ENCODE peak calls at places on chromosomes 16 and 17, in five cellular contexts. One of them, this sample, is unnamed.

GRCh38 chr17:22507823-22508222 is 815.5 kb downstream of the KCNJ18 start:
- DNase-seq in H1: no peak
- DNase-seq in neuronal stem cell: no peak
- DNase-seq in IMR-90: no peak
- DNase-seq in H9: no peak
- DNase-seq in this sample: no peak

GRCh38 chr16:56606688-56607618 is 1.4 kb upstream of the MT2A start:
- DNase-seq in H1: no peak
- DNase-seq in neuronal stem cell: no peak
- DNase-seq in IMR-90: peak; percentile 100
- DNase-seq in H9: no peak
- DNase-seq in this sample: peak; percentile 100

GRCh38 chr17:74843352-74843627 is 16.4 kb downstream of the GRIN2C start:
- DNase-seq in H1: no peak
- DNase-seq in neuronal stem cell: no peak
- DNase-seq in IMR-90: no peak
- DNase-seq in H9: no peak
- DNase-seq in this sample: no peak

GRCh38 chr17:13346081-13346533 is 255.6 kb downstream of the HS3ST3A1 start:
- DNase-seq in H1: no peak
- DNase-seq in neuronal stem cell: no peak
- DNase-seq in IMR-90: peak; percentile 97
- DNase-seq in H9: peak; percentile 71
- DNase-seq in this sample: peak; percentile 93

GRCh38 chr17:63740464-63741181 is 976 bp downstream of the STRADA start:
- DNase-seq in H1: no peak
- DNase-seq in neuronal stem cell: no peak
- DNase-seq in IMR-90: peak; percentile 6
- DNase-seq in H9: no peak
- DNase-seq in this sample: no peak

GRCh38 chr17:74527756-74528155 is 3.5 kb downstream of the CD300LB start:
- DNase-seq in H1: no peak
- DNase-seq in neuronal stem cell: no peak
- DNase-seq in IMR-90: no peak
- DNase-seq in H9: no peak
- DNase-seq in this sample: no peak

GRCh38 chr16:25299792-25300590 is 42.3 kb upstream of the ZKSCAN2 start:
- DNase-seq in H1: no peak
- DNase-seq in neuronal stem cell: no peak
- DNase-seq in IMR-90: no peak
- DNase-seq in H9: no peak
- DNase-seq in this sample: no peak

GRCh38 chr16:457732-458400 is 32.4 kb downstream of the RAB11FIP3 start:
- DNase-seq in H1: no peak
- DNase-seq in neuronal stem cell: no peak
- DNase-seq in IMR-90: no peak
- DNase-seq in H9: no peak
- DNase-seq in this sample: peak; percentile 39

GRCh38 chr17:15917021-15917438 is 27.9 kb upstream of the ADORA2B start:
- DNase-seq in H1: no peak
- DNase-seq in neuronal stem cell: no peak
- DNase-seq in IMR-90: no peak
- DNase-seq in H9: no peak
- DNase-seq in this sample: no peak
- H4K91ac ChIP-seq in H1: no peak overlapping the region
- H4K91ac ChIP-seq in neuronal stem cell: no peak overlapping the region
- H4K91ac ChIP-seq in IMR-90: no peak overlapping the region
- H4K91ac ChIP-seq in H9: no peak overlapping the region
- H4K91ac ChIP-seq in this sample: peak overlapping the region; percentile 85

GRCh38 chr16:31873556-31874353 is at the start of gene ZNF267:
- DNase-seq in H1: peak; percentile 63
- DNase-seq in neuronal stem cell: peak; percentile 92
- DNase-seq in IMR-90: peak; percentile 86
- DNase-seq in H9: peak; percentile 89
- DNase-seq in this sample: peak; percentile 95
- H4K91ac ChIP-seq in H1: peak within 1 kb of the TSS; percentile 52
- H4K91ac ChIP-seq in neuronal stem cell: no peak within 1 kb of the TSS
- H4K91ac ChIP-seq in IMR-90: peak within 1 kb of the TSS; percentile 68
- H4K91ac ChIP-seq in H9: no peak within 1 kb of the TSS
- H4K91ac ChIP-seq in this sample: peak within 1 kb of the TSS; percentile 85

GRCh38 chr17:16920628-16921020 is 51.3 kb downstream of the TNFRSF13B start:
- DNase-seq in H1: no peak
- DNase-seq in neuronal stem cell: no peak
- DNase-seq in IMR-90: no peak
- DNase-seq in H9: no peak
- DNase-seq in this sample: no peak
- H4K91ac ChIP-seq in H1: no peak overlapping the region
- H4K91ac ChIP-seq in neuronal stem cell: no peak overlapping the region
- H4K91ac ChIP-seq in IMR-90: no peak overlapping the region
- H4K91ac ChIP-seq in H9: no peak overlapping the region
- H4K91ac ChIP-seq in this sample: no peak overlapping the region

GRCh38 chr17:30336369-30337171 is 2.7 kb upstream of the TMIGD1 start:
- DNase-seq in H1: peak; percentile 9
- DNase-seq in neuronal stem cell: peak; percentile 29
- DNase-seq in IMR-90: peak; percentile 59
- DNase-seq in H9: peak; percentile 80
- DNase-seq in this sample: peak; percentile 44

GRCh38 chr17:30333503-30334240 is at the start of gene TMIGD1:
- DNase-seq in H1: no peak
- DNase-seq in neuronal stem cell: no peak
- DNase-seq in IMR-90: no peak
- DNase-seq in H9: no peak
- DNase-seq in this sample: no peak

GRCh38 chr17:30334421-30334820 is 564 bp upstream of the TMIGD1 start:
- DNase-seq in H1: no peak
- DNase-seq in neuronal stem cell: no peak
- DNase-seq in IMR-90: no peak
- DNase-seq in H9: no peak
- DNase-seq in this sample: no peak

GRCh38 chr17:30340957-30341356 is 7.1 kb upstream of the TMIGD1 start:
- DNase-seq in H1: no peak
- DNase-seq in neuronal stem cell: no peak
- DNase-seq in IMR-90: no peak
- DNase-seq in H9: no peak
- DNase-seq in this sample: no peak

GRCh38 chr17:30337393-30337999 is 3.6 kb upstream of the TMIGD1 start:
- DNase-seq in H1: no peak
- DNase-seq in neuronal stem cell: no peak
- DNase-seq in IMR-90: no peak
- DNase-seq in H9: no peak
- DNase-seq in this sample: no peak
- H4K91ac ChIP-seq in H1: no peak overlapping the region
- H4K91ac ChIP-seq in neuronal stem cell: no peak overlapping the region
- H4K91ac ChIP-seq in IMR-90: no peak overlapping the region
- H4K91ac ChIP-seq in H9: no peak overlapping the region
- H4K91ac ChIP-seq in this sample: peak overlapping the region; percentile 10

GRCh38 chr16:85157813-85158701 is 45.8 kb upstream of the CIBAR2 start:
- DNase-seq in H1: peak; percentile 70
- DNase-seq in neuronal stem cell: peak; percentile 47
- DNase-seq in IMR-90: no peak
- DNase-seq in H9: peak; percentile 92
- DNase-seq in this sample: peak; percentile 80
- H4K91ac ChIP-seq in H1: peak overlapping the region; percentile 58
- H4K91ac ChIP-seq in neuronal stem cell: no peak overlapping the region
- H4K91ac ChIP-seq in IMR-90: no peak overlapping the region
- H4K91ac ChIP-seq in H9: no peak overlapping the region
- H4K91ac ChIP-seq in this sample: peak overlapping the region; percentile 64

GRCh38 chr17:19659366-19660177 is 11.0 kb downstream of the ALDH3A2 start:
- DNase-seq in H1: no peak
- DNase-seq in neuronal stem cell: no peak
- DNase-seq in IMR-90: no peak
- DNase-seq in H9: no peak
- DNase-seq in this sample: no peak
- H4K91ac ChIP-seq in H1: no peak overlapping the region
- H4K91ac ChIP-seq in neuronal stem cell: no peak overlapping the region
- H4K91ac ChIP-seq in IMR-90: no peak overlapping the region
- H4K91ac ChIP-seq in H9: no peak overlapping the region
- H4K91ac ChIP-seq in this sample: no peak overlapping the region

GRCh38 chr17:18855831-18856624 is 1.9 kb upstream of the PRPSAP2 start:
- DNase-seq in H1: peak; percentile 81
- DNase-seq in neuronal stem cell: peak; percentile 93
- DNase-seq in IMR-90: peak; percentile 95
- DNase-seq in H9: peak; percentile 99
- DNase-seq in this sample: peak; percentile 97

GRCh38 chr17:18859256-18859655 is 1.3 kb downstream of the PRPSAP2 start:
- DNase-seq in H1: no peak
- DNase-seq in neuronal stem cell: no peak
- DNase-seq in IMR-90: peak; percentile 73
- DNase-seq in H9: no peak
- DNase-seq in this sample: peak; percentile 62

GRCh38 chr17:18860161-18860972 is 2.4 kb downstream of the PRPSAP2 start:
- DNase-seq in H1: no peak
- DNase-seq in neuronal stem cell: no peak
- DNase-seq in IMR-90: peak; percentile 58
- DNase-seq in H9: no peak
- DNase-seq in this sample: peak; percentile 11

GRCh38 chr17:18858567-18859245 is 775 bp downstream of the PRPSAP2 start:
- DNase-seq in H1: no peak
- DNase-seq in neuronal stem cell: no peak
- DNase-seq in IMR-90: no peak
- DNase-seq in H9: no peak
- DNase-seq in this sample: peak; percentile 4

GRCh38 chr17:18857864-18858566 is at the start of gene PRPSAP2:
- DNase-seq in H1: peak; percentile 73
- DNase-seq in neuronal stem cell: peak; percentile 85
- DNase-seq in IMR-90: peak; percentile 88
- DNase-seq in H9: peak; percentile 99
- DNase-seq in this sample: peak; percentile 92
- H4K91ac ChIP-seq in H1: no peak within 1 kb of the TSS
- H4K91ac ChIP-seq in neuronal stem cell: no peak within 1 kb of the TSS
- H4K91ac ChIP-seq in IMR-90: peak within 1 kb of the TSS; percentile 10
- H4K91ac ChIP-seq in H9: no peak within 1 kb of the TSS
- H4K91ac ChIP-seq in this sample: peak within 1 kb of the TSS; percentile 50

GRCh38 chr17:40101367-40102210 is 1.2 kb upstream of the NR1D1 start:
- DNase-seq in H1: no peak
- DNase-seq in neuronal stem cell: no peak
- DNase-seq in IMR-90: no peak
- DNase-seq in H9: no peak
- DNase-seq in this sample: peak; percentile 60

GRCh38 chr17:40099627-40100418 is 566 bp downstream of the NR1D1 start:
- DNase-seq in H1: no peak
- DNase-seq in neuronal stem cell: no peak
- DNase-seq in IMR-90: no peak
- DNase-seq in H9: no peak
- DNase-seq in this sample: no peak

GRCh38 chr17:40100669-40101366 is 429 bp upstream of the NR1D1 start:
- DNase-seq in H1: peak; percentile 93
- DNase-seq in neuronal stem cell: peak; percentile 94
- DNase-seq in IMR-90: peak; percentile 99
- DNase-seq in H9: peak; percentile 100
- DNase-seq in this sample: peak; percentile 99

GRCh38 chr17:40098846-40099626 is 1.4 kb downstream of the NR1D1 start:
- DNase-seq in H1: peak; percentile 95
- DNase-seq in neuronal stem cell: peak; percentile 84
- DNase-seq in IMR-90: peak; percentile 98
- DNase-seq in H9: peak; percentile 97
- DNase-seq in this sample: peak; percentile 99

DNA sequence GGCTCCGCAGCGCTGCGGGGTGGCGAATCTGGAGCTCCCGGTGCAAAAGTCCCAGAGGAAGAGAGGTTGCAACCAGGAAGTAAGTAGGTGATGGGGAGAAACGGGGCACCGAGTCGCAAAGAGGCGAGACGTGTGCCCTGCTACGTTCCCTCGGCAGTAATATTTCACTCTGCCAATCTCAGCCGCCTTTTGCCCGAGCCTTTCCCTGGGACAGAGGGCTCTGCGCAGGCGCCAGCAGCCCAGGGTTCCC is at the start of gene NR1D1:
- DNase-seq in H1: no peak
- DNase-seq in neuronal stem cell: no peak
- DNase-seq in IMR-90: no peak
- DNase-seq in H9: no peak
- DNase-seq in this sample: no peak
- H4K91ac ChIP-seq in H1: peak within 1 kb of the TSS; percentile 29
- H4K91ac ChIP-seq in neuronal stem cell: peak within 1 kb of the TSS; percentile 11
- H4K91ac ChIP-seq in IMR-90: peak within 1 kb of the TSS; percentile 86
- H4K91ac ChIP-seq in H9: no peak within 1 kb of the TSS
- H4K91ac ChIP-seq in this sample: peak within 1 kb of the TSS; percentile 74